ENCODE peak calls at places on chromosomes 4 and X, in four cellular contexts. D is HepG2, N is A549, T is H1. S is an unnamed sample.

GRCh38 chr4:112147697-112148096 is 2.4 kb downstream of the FAM241A start:
- DNase-seq in D (no peak), N (no peak), T (no peak), S (no peak)

GRCh38 chr4:56995525-56995924 is 16.8 kb downstream of the POLR2B start:
- DNase-seq in D (no peak), N (no peak), T (no peak), S (no peak)

GRCh38 chr4:41069838-41070237 is 144.5 kb downstream of the APBB2 start:
- DNase-seq in D (no peak), N (no peak), T (no peak), S (no peak)

GRCh38 chrX:101482296-101482695 is 3.0 kb upstream of the ARMCX4 start:
- DNase-seq in D (no peak), N (no peak), T (no peak), S (no peak)

GRCh38 chr4:55396305-55397023 is 707 bp downstream of the TMEM165 start:
- DNase-seq in D (peak), N (no peak), T (no peak), S (peak)

GRCh38 chrX:8027876-8028275 is 100.7 kb upstream of the PNPLA4 start:
- DNase-seq in D (no peak), N (no peak), T (no peak), S (no peak)

GRCh38 chrX:121161501-121161933 is 114.1 kb downstream of the GLUD2 start:
- DNase-seq in D (no peak), N (no peak), T (no peak), S (peak)

GRCh38 chrX:73987166-73987565 is 316.8 kb upstream of the ZCCHC13 start:
- DNase-seq in D (no peak), N (no peak), T (no peak), S (no peak)

GRCh38 chrX:73668779-73669178 is 105.8 kb downstream of the CHIC1 start:
- DNase-seq in D (no peak), N (no peak), T (no peak), S (no peak)

GRCh38 chr4:111847256-111848108 is 297.8 kb upstream of the FAM241A start:
- DNase-seq in D (peak), N (no peak), T (no peak), S (no peak)

DNA sequence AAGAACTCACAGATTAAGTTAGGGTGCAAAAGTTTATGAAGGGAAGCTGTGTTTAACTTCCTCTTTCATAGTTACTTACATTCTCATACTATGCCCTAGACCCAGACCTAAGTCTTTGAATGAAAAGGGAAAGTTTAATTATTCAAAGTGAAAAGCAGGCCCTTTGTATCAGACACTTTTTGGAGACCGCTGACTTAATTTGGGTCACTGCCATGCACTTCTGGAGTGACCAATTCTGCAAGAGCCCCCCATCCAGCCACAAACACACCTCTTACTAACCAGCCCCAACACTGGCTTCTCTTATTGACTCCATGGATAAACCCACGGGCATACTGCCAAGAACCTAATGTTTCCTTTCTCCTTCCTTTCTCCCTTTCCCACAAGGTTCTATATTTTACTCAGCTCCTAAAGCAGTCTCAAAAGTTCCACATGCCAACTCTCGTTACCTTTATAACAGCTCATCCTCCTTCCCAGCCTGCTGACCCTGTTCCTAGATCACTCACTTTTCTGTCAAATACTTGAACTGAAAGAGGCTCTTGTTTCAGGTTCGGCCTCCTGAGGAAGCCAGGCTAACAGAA is 34.5 kb downstream of the ABCE1 start:
- DNase-seq in D (no peak), N (no peak), T (no peak), S (no peak)
- TF ChIP-seq PHF8 in D (no peak), N (no peak), T (no peak), S (no peak)

GRCh38 chr4:168558587-168558986 is 61.7 kb downstream of the PALLD start:
- DNase-seq in D (no peak), N (peak), T (no peak), S (no peak)
- TF ChIP-seq PHF8 in D (no peak), N (no peak), T (no peak), S (no peak)

DNA sequence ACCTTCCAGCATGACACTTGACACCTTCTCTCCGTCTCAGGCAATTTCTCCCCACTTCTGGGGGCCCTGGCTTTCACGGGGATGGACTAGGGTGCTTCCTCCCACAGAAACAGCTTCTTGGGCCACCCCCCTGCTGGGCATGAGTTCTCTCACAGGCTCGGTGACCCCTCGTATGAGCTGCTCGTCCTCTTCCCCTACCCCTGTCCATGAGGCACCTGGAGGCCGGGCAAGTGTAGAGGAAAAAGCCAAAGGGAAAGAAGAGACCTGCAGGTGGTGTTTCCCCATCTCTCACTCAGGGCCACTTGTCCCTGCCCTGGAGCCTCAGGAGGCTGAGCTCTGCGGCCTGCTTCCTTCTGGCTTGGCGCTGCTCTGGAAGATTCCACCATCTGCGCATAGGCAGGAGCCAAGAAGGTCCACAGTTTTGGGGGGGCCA is 1.9 kb upstream of the RGS12 start:
- DNase-seq in D (no peak), N (no peak), T (no peak), S (no peak)
- TF ChIP-seq PHF8 in D (no peak), N (no peak), T (no peak), S (no peak)

GRCh38 chrX:110050386-110050785 is 47.5 kb downstream of the TMEM164 start:
- DNase-seq in D (no peak), N (no peak), T (no peak), S (no peak)
- TF ChIP-seq PHF8 in D (no peak), N (no peak), T (no peak), S (no peak)

GRCh38 chr4:875818-876423 is 50.0 kb upstream of the CPLX1 start:
- DNase-seq in D (peak), N (no peak), T (no peak), S (no peak)

GRCh38 chr4:878796-879729 is 53.1 kb downstream of the GAK start:
- DNase-seq in D (no peak), N (no peak), T (no peak), S (no peak)

GRCh38 chr4:874971-875817 is 49.3 kb upstream of the CPLX1 start:
- DNase-seq in D (peak), N (no peak), T (no peak), S (no peak)

GRCh38 chr4:877502-877901 is 51.6 kb upstream of the CPLX1 start:
- DNase-seq in D (no peak), N (no peak), T (no peak), S (no peak)

DNA sequence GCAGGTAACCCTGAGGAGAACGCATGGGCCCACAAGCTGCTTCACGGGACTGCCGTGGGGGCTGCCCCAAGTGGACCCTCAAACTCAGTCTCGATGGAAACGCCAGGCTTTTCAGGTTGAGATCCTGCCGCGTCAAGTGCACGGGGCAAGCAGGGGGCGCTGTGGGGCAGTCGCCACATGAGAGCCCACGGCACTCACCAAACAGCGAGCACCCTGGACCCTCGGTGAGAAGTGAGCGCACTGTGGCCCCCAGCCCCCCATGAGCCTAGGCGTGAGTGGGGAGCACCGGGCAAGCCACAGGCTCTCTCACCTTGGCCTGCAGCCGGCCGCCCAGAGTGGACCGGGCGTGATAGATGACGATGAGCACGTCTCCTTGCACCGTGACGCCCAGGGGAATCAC is 50.9 kb upstream of the CPLX1 start:
- DNase-seq in D (no peak), N (no peak), T (no peak), S (no peak)
- TF ChIP-seq PHF8 in D (no peak), N (no peak), T (no peak), S (no peak)

GRCh38 chr4:185028625-185029024 is 10.3 kb downstream of the HELT start:
- DNase-seq in D (no peak), N (no peak), T (no peak), S (no peak)
- TF ChIP-seq PHF8 in D (no peak), N (no peak), T (no peak), S (no peak)

GRCh38 chrX:15471016-15471415 is 22.1 kb downstream of the PIR start:
- DNase-seq in D (peak), N (peak), T (no peak), S (peak)

GRCh38 chrX:15465347-15465746 is 27.8 kb downstream of the PIR start:
- DNase-seq in D (no peak), N (no peak), T (no peak), S (no peak)

GRCh38 chrX:15465896-15466651 is 27.1 kb downstream of the PIR start:
- DNase-seq in D (no peak), N (no peak), T (no peak), S (peak)

GRCh38 chrX:15469613-15470012 is 23.5 kb downstream of the PIR start:
- DNase-seq in D (no peak), N (no peak), T (no peak), S (no peak)

DNA sequence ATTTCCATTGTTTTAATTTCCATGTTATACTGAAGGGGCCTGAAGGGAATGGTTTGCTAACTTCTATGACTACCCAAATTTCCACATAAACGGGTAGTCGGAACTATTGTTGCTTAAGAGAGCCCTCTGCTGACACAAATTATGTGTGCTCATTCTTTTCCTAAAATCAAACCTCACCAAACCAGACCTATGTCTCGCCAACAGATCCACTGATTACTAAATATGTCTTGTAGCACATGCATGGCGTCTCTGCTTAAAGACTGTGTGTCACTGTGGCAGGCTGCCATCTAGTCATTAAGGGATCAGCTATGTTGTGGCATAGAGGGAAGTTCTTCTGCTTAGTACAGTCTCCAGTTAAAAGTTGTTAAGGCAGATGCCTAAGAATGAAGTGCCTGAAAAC is 25.1 kb downstream of the PIR start:
- DNase-seq in D (no peak), N (no peak), T (no peak), S (peak)
- TF ChIP-seq PHF8 in D (no peak), N (no peak), T (no peak), S (no peak)

DNA sequence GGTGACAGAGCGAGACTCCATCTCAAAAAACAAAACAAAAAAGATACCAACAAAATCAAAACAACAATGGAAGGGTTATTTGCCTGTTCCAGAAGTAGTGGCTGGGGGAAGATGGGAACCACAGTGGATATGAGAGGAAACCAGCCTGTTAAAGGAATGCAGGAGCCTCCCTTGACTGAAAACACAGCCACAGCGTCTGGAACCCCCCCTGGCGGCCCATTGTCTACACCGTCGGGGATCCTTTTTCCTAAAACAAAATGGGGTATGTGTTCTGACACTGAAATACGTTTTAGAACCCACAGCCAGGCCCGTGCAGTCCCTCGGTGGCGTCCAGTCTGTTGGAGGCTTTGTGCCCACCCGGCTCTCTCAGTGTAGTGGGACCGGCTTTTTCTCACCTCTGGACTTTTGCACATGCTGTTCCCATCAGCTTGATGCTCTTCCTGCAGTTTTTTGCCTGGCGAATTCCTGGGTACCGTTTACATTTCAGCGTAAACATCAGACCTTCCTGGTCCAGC is 19.6 kb downstream of the PIGG start:
- DNase-seq in D (no peak), N (no peak), T (no peak), S (no peak)
- TF ChIP-seq PHF8 in D (no peak), N (no peak), T (no peak), S (no peak)

S was measured in K562.